ENCODE peak calls at places on chromosomes 16 and 17, in nine cellular contexts. One of them, this sample, is unnamed.

GRCh38 chr17:56109811-56110210 is 43.5 kb upstream of the ANKFN1 start:
- DNase-seq in body of pancreas: no peak
- DNase-seq in GM12878: no peak
- DNase-seq in retinal pigment epithelial cell: no peak
- DNase-seq in MM.1S: no peak
- DNase-seq in GM10248: no peak
- DNase-seq in heart right ventricle: no peak
- DNase-seq in BJ: no peak
- DNase-seq in foreskin fibroblast: no peak
- DNase-seq in this sample: no peak

GRCh38 chr17:59760164-59760563 is 52.7 kb downstream of the VMP1 start:
- DNase-seq in body of pancreas: no peak
- DNase-seq in MM.1S: no peak
- DNase-seq in BJ: no peak
- DNase-seq in heart right ventricle: no peak
- DNase-seq in GM10248: no peak
- DNase-seq in foreskin fibroblast: no peak
- DNase-seq in retinal pigment epithelial cell: no peak
- DNase-seq in GM12878: no peak
- DNase-seq in this sample: no peak

GRCh38 chr17:73722163-73722562 is 77.9 kb upstream of the SDK2 start:
- DNase-seq in GM10248: no peak
- DNase-seq in foreskin fibroblast: no peak
- DNase-seq in MM.1S: no peak
- DNase-seq in heart right ventricle: no peak
- DNase-seq in body of pancreas: no peak
- DNase-seq in BJ: no peak
- DNase-seq in GM12878: no peak
- DNase-seq in retinal pigment epithelial cell: no peak
- DNase-seq in this sample: no peak

GRCh38 chr17:67427410-67427809 is 50.3 kb downstream of the PITPNC1 start:
- DNase-seq in body of pancreas: no peak
- DNase-seq in GM12878: no peak
- DNase-seq in foreskin fibroblast: no peak
- DNase-seq in BJ: no peak
- DNase-seq in MM.1S: no peak
- DNase-seq in GM10248: no peak
- DNase-seq in retinal pigment epithelial cell: no peak
- DNase-seq in heart right ventricle: no peak
- DNase-seq in this sample: no peak

GRCh38 chr17:38431343-38432145 is 3.3 kb downstream of the ARHGAP23 start:
- DNase-seq in GM10248: no peak
- DNase-seq in MM.1S: no peak
- DNase-seq in heart right ventricle: no peak
- DNase-seq in foreskin fibroblast: no peak
- DNase-seq in BJ: no peak
- DNase-seq in GM12878: no peak
- DNase-seq in retinal pigment epithelial cell: no peak
- DNase-seq in body of pancreas: no peak
- DNase-seq in this sample: no peak

GRCh38 chr17:78377858-78378224 is 608 bp upstream of the PGS1 start:
- DNase-seq in MM.1S: no peak
- DNase-seq in BJ: no peak
- DNase-seq in heart right ventricle: no peak
- DNase-seq in GM12878: no peak
- DNase-seq in retinal pigment epithelial cell: no peak
- DNase-seq in foreskin fibroblast: no peak
- DNase-seq in GM10248: no peak
- DNase-seq in body of pancreas: no peak
- DNase-seq in this sample: no peak

GRCh38 chr17:20009302-20010098 is at the start of gene SPECC1:
- DNase-seq in GM12878: no peak
- DNase-seq in MM.1S: peak
- DNase-seq in BJ: no peak
- DNase-seq in foreskin fibroblast: no peak
- DNase-seq in GM10248: peak
- DNase-seq in retinal pigment epithelial cell: no peak
- DNase-seq in body of pancreas: peak
- DNase-seq in heart right ventricle: peak
- DNase-seq in this sample: no peak

GRCh38 chr16:37511-37910 is 15.9 kb downstream of the POLR3K start:
- DNase-seq in BJ: no peak
- DNase-seq in body of pancreas: peak
- DNase-seq in MM.1S: no peak
- DNase-seq in retinal pigment epithelial cell: no peak
- DNase-seq in GM10248: no peak
- DNase-seq in foreskin fibroblast: peak
- DNase-seq in GM12878: no peak
- DNase-seq in heart right ventricle: no peak
- DNase-seq in this sample: no peak

GRCh38 chr17:75348386-75349012 is 57.0 kb downstream of the GRB2 start:
- DNase-seq in foreskin fibroblast: no peak
- DNase-seq in heart right ventricle: no peak
- DNase-seq in GM12878: no peak
- DNase-seq in GM10248: no peak
- DNase-seq in BJ: no peak
- DNase-seq in body of pancreas: no peak
- DNase-seq in MM.1S: no peak
- DNase-seq in retinal pigment epithelial cell: no peak
- DNase-seq in this sample: no peak

GRCh38 chr17:72887917-72888316 is 204.6 kb downstream of the SLC39A11 start:
- DNase-seq in GM10248: no peak
- DNase-seq in body of pancreas: no peak
- DNase-seq in GM12878: no peak
- DNase-seq in heart right ventricle: no peak
- DNase-seq in retinal pigment epithelial cell: no peak
- DNase-seq in MM.1S: no peak
- DNase-seq in BJ: no peak
- DNase-seq in foreskin fibroblast: peak
- DNase-seq in this sample: no peak

GRCh38 chr16:22360963-22361659 is 13.3 kb downstream of the CDR2 start:
- DNase-seq in MM.1S: peak
- DNase-seq in GM12878: no peak
- DNase-seq in retinal pigment epithelial cell: no peak
- DNase-seq in foreskin fibroblast: no peak
- DNase-seq in body of pancreas: no peak
- DNase-seq in heart right ventricle: no peak
- DNase-seq in BJ: no peak
- DNase-seq in GM10248: no peak
- DNase-seq in this sample: no peak

GRCh38 chr17:35084987-35085386 is 21.5 kb upstream of the RFFL start:
- DNase-seq in retinal pigment epithelial cell: no peak
- DNase-seq in heart right ventricle: no peak
- DNase-seq in foreskin fibroblast: peak
- DNase-seq in MM.1S: no peak
- DNase-seq in GM12878: no peak
- DNase-seq in BJ: no peak
- DNase-seq in GM10248: no peak
- DNase-seq in body of pancreas: no peak
- DNase-seq in this sample: no peak

GRCh38 chr16:48099455-48099854 is 56.3 kb downstream of the ABCC12 start:
- DNase-seq in foreskin fibroblast: no peak
- DNase-seq in BJ: no peak
- DNase-seq in GM12878: no peak
- DNase-seq in body of pancreas: no peak
- DNase-seq in GM10248: no peak
- DNase-seq in MM.1S: no peak
- DNase-seq in retinal pigment epithelial cell: no peak
- DNase-seq in heart right ventricle: peak
- DNase-seq in this sample: no peak

GRCh38 chr17:74231846-74232713 is 18.7 kb downstream of the TTYH2 start:
- DNase-seq in body of pancreas: peak
- DNase-seq in GM10248: no peak
- DNase-seq in GM12878: no peak
- DNase-seq in foreskin fibroblast: no peak
- DNase-seq in heart right ventricle: no peak
- DNase-seq in BJ: no peak
- DNase-seq in MM.1S: no peak
- DNase-seq in retinal pigment epithelial cell: no peak
- DNase-seq in this sample: no peak

GRCh38 chr16:11669380-11670146 is 1.3 kb downstream of the SNN start:
- DNase-seq in heart right ventricle: peak
- DNase-seq in MM.1S: no peak
- DNase-seq in GM12878: peak
- DNase-seq in retinal pigment epithelial cell: no peak
- DNase-seq in GM10248: peak
- DNase-seq in body of pancreas: peak
- DNase-seq in foreskin fibroblast: peak
- DNase-seq in BJ: no peak
- DNase-seq in this sample: no peak

DNA sequence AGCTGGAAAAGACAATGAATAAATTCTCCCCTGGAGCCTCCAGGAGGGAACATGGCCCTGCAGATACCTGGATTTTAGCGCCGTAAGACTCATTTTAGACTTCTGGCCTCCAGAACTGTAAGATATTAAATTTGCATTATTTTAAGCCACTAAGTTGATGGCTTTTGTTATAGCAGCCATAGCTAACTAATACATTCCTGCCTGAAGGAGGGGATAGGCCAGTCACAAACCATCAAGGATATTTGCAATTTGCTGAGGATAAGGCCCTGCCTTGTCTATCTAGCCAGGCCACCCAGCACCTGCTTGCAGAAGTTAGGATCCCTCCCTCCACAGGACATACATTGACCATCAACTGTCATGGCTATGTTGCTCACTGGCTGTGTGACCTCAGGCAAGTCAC is 4.9 kb upstream of the KCNG4 start:
- DNase-seq in foreskin fibroblast: no peak
- DNase-seq in GM10248: no peak
- DNase-seq in MM.1S: no peak
- DNase-seq in body of pancreas: no peak
- DNase-seq in heart right ventricle: no peak
- DNase-seq in GM12878: no peak
- DNase-seq in retinal pigment epithelial cell: no peak
- DNase-seq in BJ: no peak
- DNase-seq in this sample: no peak
- TF ChIP-seq CTCF in foreskin fibroblast: no peak
- TF ChIP-seq CTCF in GM10248: no peak
- TF ChIP-seq CTCF in MM.1S: no peak
- TF ChIP-seq CTCF in body of pancreas: no peak
- TF ChIP-seq CTCF in heart right ventricle: no peak
- TF ChIP-seq CTCF in GM12878: no peak
- TF ChIP-seq CTCF in retinal pigment epithelial cell: no peak
- TF ChIP-seq CTCF in BJ: no peak
- TF ChIP-seq CTCF in this sample: no peak

GRCh38 chr16:67445441-67445912 is 14.6 kb downstream of the HSD11B2 start:
- DNase-seq in MM.1S: no peak
- DNase-seq in foreskin fibroblast: no peak
- DNase-seq in heart right ventricle: peak
- DNase-seq in BJ: no peak
- DNase-seq in body of pancreas: peak
- DNase-seq in GM10248: no peak
- DNase-seq in retinal pigment epithelial cell: no peak
- DNase-seq in GM12878: no peak
- DNase-seq in this sample: no peak
- TF ChIP-seq CTCF in MM.1S: no peak
- TF ChIP-seq CTCF in foreskin fibroblast: no peak
- TF ChIP-seq CTCF in heart right ventricle: no peak
- TF ChIP-seq CTCF in BJ: no peak
- TF ChIP-seq CTCF in body of pancreas: no peak
- TF ChIP-seq CTCF in GM10248: peak
- TF ChIP-seq CTCF in retinal pigment epithelial cell: peak
- TF ChIP-seq CTCF in GM12878: no peak
- TF ChIP-seq CTCF in this sample: peak

GRCh38 chr16:53201900-53202299 is 147.1 kb downstream of the CHD9 start:
- DNase-seq in heart right ventricle: no peak
- DNase-seq in BJ: no peak
- DNase-seq in foreskin fibroblast: no peak
- DNase-seq in body of pancreas: no peak
- DNase-seq in GM12878: no peak
- DNase-seq in MM.1S: no peak
- DNase-seq in retinal pigment epithelial cell: no peak
- DNase-seq in GM10248: no peak
- DNase-seq in this sample: no peak
- TF ChIP-seq CTCF in heart right ventricle: no peak
- TF ChIP-seq CTCF in BJ: no peak
- TF ChIP-seq CTCF in foreskin fibroblast: no peak
- TF ChIP-seq CTCF in body of pancreas: no peak
- TF ChIP-seq CTCF in GM12878: no peak
- TF ChIP-seq CTCF in MM.1S: no peak
- TF ChIP-seq CTCF in retinal pigment epithelial cell: no peak
- TF ChIP-seq CTCF in GM10248: no peak
- TF ChIP-seq CTCF in this sample: no peak

GRCh38 chr16:86016201-86016965 is 117.4 kb downstream of the IRF8 start:
- DNase-seq in BJ: no peak
- DNase-seq in body of pancreas: peak
- DNase-seq in GM12878: peak
- DNase-seq in heart right ventricle: peak
- DNase-seq in retinal pigment epithelial cell: no peak
- DNase-seq in foreskin fibroblast: peak
- DNase-seq in MM.1S: peak
- DNase-seq in GM10248: peak
- DNase-seq in this sample: no peak

GRCh38 chr16:86018487-86018886 is 119.5 kb downstream of the IRF8 start:
- DNase-seq in MM.1S: no peak
- DNase-seq in retinal pigment epithelial cell: no peak
- DNase-seq in foreskin fibroblast: no peak
- DNase-seq in GM10248: peak
- DNase-seq in heart right ventricle: peak
- DNase-seq in BJ: no peak
- DNase-seq in GM12878: no peak
- DNase-seq in body of pancreas: no peak
- DNase-seq in this sample: no peak

GRCh38 chr16:86020971-86021370 is 122.0 kb downstream of the IRF8 start:
- DNase-seq in BJ: no peak
- DNase-seq in GM10248: no peak
- DNase-seq in retinal pigment epithelial cell: no peak
- DNase-seq in foreskin fibroblast: no peak
- DNase-seq in heart right ventricle: no peak
- DNase-seq in body of pancreas: no peak
- DNase-seq in GM12878: no peak
- DNase-seq in MM.1S: no peak
- DNase-seq in this sample: no peak

GRCh38 chr16:86022381-86022960 is 123.5 kb downstream of the IRF8 start:
- DNase-seq in retinal pigment epithelial cell: no peak
- DNase-seq in heart right ventricle: no peak
- DNase-seq in BJ: no peak
- DNase-seq in foreskin fibroblast: no peak
- DNase-seq in MM.1S: no peak
- DNase-seq in GM10248: no peak
- DNase-seq in GM12878: no peak
- DNase-seq in body of pancreas: no peak
- DNase-seq in this sample: no peak

DNA sequence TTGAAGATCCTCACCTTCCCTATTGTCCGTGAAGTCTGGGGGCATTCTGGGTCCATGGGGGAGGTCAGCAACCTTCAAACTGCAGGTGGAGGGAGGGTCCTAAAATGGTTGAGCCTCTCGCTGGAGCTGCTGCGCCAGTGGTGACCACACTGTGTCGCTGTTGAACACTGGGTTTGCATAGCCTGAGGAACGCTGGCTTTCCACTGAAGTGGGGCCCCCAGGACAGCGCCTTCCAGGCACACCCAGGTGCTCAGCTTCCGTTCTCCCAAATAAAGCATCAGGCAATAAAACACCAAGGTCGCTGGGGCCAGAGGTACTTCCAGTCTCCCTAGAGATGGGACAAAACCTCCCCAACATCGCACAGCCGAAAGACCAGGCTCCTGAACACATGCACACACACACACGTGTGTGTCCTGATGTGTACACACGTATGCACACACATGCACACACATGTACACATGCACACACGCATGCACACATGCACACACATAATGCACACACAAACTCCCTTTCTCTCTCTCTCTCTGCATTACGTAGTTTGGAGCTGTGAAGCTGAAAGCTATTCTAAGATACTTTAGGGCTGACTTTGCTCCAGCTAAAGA is 120.6 kb downstream of the IRF8 start:
- DNase-seq in foreskin fibroblast: no peak
- DNase-seq in MM.1S: no peak
- DNase-seq in body of pancreas: no peak
- DNase-seq in BJ: no peak
- DNase-seq in retinal pigment epithelial cell: no peak
- DNase-seq in GM10248: no peak
- DNase-seq in GM12878: no peak
- DNase-seq in heart right ventricle: no peak
- DNase-seq in this sample: no peak
- TF ChIP-seq CTCF in foreskin fibroblast: peak
- TF ChIP-seq CTCF in MM.1S: peak
- TF ChIP-seq CTCF in body of pancreas: no peak
- TF ChIP-seq CTCF in BJ: peak
- TF ChIP-seq CTCF in retinal pigment epithelial cell: peak
- TF ChIP-seq CTCF in GM10248: no peak
- TF ChIP-seq CTCF in GM12878: peak
- TF ChIP-seq CTCF in heart right ventricle: no peak
- TF ChIP-seq CTCF in this sample: peak

This sample was measured in HFF-Myc.